ENCODE peak calls at places on chromosomes 7 and 10, in nine cellular contexts. G is heart left ventricle, C is tibial nerve, Z is IMR-90, X is stomach, H is adrenal gland, T is A549, V is Peyer's patch, S is body of pancreas. Q is an unnamed sample.

GRCh38 chr10:111360260-111360925 is 283.6 kb downstream of the ADRA2A start:
- DNase-seq in C (no peak), X (peak), Z (no peak), H (peak), S (peak), T (no peak), G (no peak), V (no peak), Q (peak)

GRCh38 chr10:81027223-81027622 is 489.5 kb downstream of the SH2D4B start:
- DNase-seq in H (no peak), V (no peak), C (no peak), X (no peak), S (no peak), T (no peak), G (no peak), Z (no peak), Q (no peak)

GRCh38 chr10:132374176-132374575 is 22.8 kb upstream of the PWWP2B start:
- DNase-seq in S (no peak), G (no peak), Z (no peak), V (peak), H (no peak), C (no peak), X (no peak), T (no peak), Q (no peak)

GRCh38 chr10:30413996-30414576 is 19.9 kb upstream of the MAP3K8 start:
- DNase-seq in X (no peak), S (peak), G (no peak), T (peak), Z (peak), V (no peak), C (no peak), H (peak), Q (peak)

GRCh38 chr7:44101966-44102845 is 1.9 kb upstream of the AEBP1 start:
- DNase-seq in Z (peak), S (no peak), G (peak), H (no peak), V (no peak), X (no peak), C (peak), T (no peak), Q (no peak)

GRCh38 chr10:49289480-49289879 is 9.5 kb upstream of the C10orf71 start:
- DNase-seq in S (no peak), Z (no peak), T (no peak), V (no peak), G (no peak), H (no peak), X (no peak), C (no peak), Q (peak)

GRCh38 chr10:125014984-125015944 is 73.3 kb downstream of the ZRANB1 start:
- DNase-seq in V (no peak), X (no peak), T (no peak), S (peak), H (no peak), Z (no peak), C (no peak), G (peak), Q (no peak)

GRCh38 chr7:70738080-70738479 is 393.9 kb upstream of the GALNT17 start:
- DNase-seq in C (no peak), X (peak), G (no peak), Z (peak), H (peak), T (peak), S (no peak), V (no peak), Q (no peak)

GRCh38 chr7:129347330-129347729 is 86.9 kb upstream of the STRIP2 start:
- DNase-seq in H (no peak), Z (no peak), S (no peak), X (no peak), C (no peak), G (no peak), T (no peak), V (no peak), Q (no peak)

GRCh38 chr7:102463841-102464576 is 654 bp downstream of the ALKBH4 start:
- DNase-seq in S (no peak), Z (no peak), X (no peak), C (no peak), V (no peak), H (no peak), G (no peak), T (no peak), Q (no peak)

GRCh38 chr7:50304911-50305621 is 550 bp downstream of the IKZF1 start:
- DNase-seq in H (no peak), Z (no peak), V (no peak), X (no peak), G (no peak), T (no peak), S (peak), C (no peak), Q (no peak)

GRCh38 chr10:132229096-132229495 is 42.3 kb downstream of the DPYSL4 start:
- DNase-seq in X (no peak), T (no peak), H (no peak), V (no peak), S (no peak), C (no peak), Z (no peak), G (no peak), Q (no peak)

GRCh38 chr7:1028044-1028770 is 16.1 kb upstream of the GPR146 start:
- DNase-seq in G (peak), X (peak), C (peak), S (peak), Z (peak), T (peak), V (peak), H (peak), Q (peak)

GRCh38 chr10:91779011-91779605 is 19.1 kb upstream of the TNKS2 start:
- DNase-seq in Z (no peak), X (no peak), S (no peak), H (no peak), G (no peak), V (no peak), T (no peak), C (no peak), Q (no peak)

GRCh38 chr10:61635946-61636345 is 26.8 kb upstream of the CABCOCO1 start:
- DNase-seq in T (no peak), C (no peak), V (no peak), G (no peak), X (no peak), S (no peak), Z (peak), H (no peak), Q (no peak)

GRCh38 chr7:127907638-127908040 is 123.6 kb downstream of the LRRC4 start:
- DNase-seq in T (no peak), H (no peak), G (no peak), S (no peak), C (no peak), X (no peak), V (no peak), Z (peak), Q (no peak)

GRCh38 chr10:126242352-126243260 is 145.7 kb downstream of the ADAM12 start:
- DNase-seq in V (no peak), S (peak), Z (peak), C (no peak), G (peak), H (no peak), T (no peak), X (no peak), Q (no peak)

GRCh38 chr10:22174442-22174841 is 43.4 kb downstream of the EBLN1 start:
- DNase-seq in V (no peak), H (no peak), S (no peak), X (no peak), T (no peak), G (no peak), C (no peak), Z (no peak), Q (no peak)

GRCh38 chr10:71268247-71268691 is 50.8 kb upstream of the SLC29A3 start:
- DNase-seq in T (peak), H (peak), G (peak), X (no peak), V (no peak), S (no peak), C (no peak), Z (peak), Q (no peak)

GRCh38 chr7:45146531-45147379 is 10.8 kb upstream of the RAMP3 start:
- DNase-seq in C (no peak), S (no peak), V (no peak), H (peak), X (no peak), T (no peak), Z (no peak), G (no peak), Q (no peak)
- TF ChIP-seq CTCF in C (no peak), S (no peak), V (no peak), H (no peak), X (no peak), T (no peak), Z (no peak), G (no peak), Q (no peak)

GRCh38 chr10:5184987-5185386 is at the start of gene AKR1C8:
- DNase-seq in G (no peak), H (no peak), X (no peak), C (no peak), Z (no peak), V (no peak), S (no peak), T (no peak), Q (no peak)
- TF ChIP-seq POLR2A in G (no peak), H (no peak), X (no peak), C (no peak), Z (no peak), V (no peak), S (no peak), T (no peak), Q (no peak)

DNA sequence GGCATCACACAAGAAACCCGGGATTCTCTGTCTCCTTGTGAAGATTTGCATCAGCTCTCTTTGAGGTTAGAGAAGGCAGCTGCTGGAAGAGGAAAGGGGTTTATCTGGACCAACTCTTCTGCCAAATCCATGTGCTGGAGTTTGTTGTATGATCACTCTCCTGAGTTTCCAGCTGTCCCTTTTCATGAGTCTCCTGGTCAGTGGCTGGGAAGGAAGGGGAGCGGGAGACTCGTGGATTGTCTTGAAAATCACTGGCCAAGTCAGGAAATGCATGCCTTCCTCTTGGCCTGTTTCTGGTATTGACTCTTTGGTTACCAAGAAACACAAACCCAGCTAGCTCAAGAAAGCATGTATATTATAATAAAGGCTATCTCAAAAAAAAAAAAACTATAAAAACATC is 38.8 kb downstream of the TACR2 start:
- DNase-seq in C (no peak), S (no peak), H (no peak), T (no peak), G (no peak), V (no peak), Z (no peak), X (no peak), Q (no peak)
- H3K4me3 ChIP-seq in C (no peak), S (no peak), H (no peak), T (no peak), G (no peak), V (no peak), Z (no peak), X (no peak), Q (no peak)

DNA sequence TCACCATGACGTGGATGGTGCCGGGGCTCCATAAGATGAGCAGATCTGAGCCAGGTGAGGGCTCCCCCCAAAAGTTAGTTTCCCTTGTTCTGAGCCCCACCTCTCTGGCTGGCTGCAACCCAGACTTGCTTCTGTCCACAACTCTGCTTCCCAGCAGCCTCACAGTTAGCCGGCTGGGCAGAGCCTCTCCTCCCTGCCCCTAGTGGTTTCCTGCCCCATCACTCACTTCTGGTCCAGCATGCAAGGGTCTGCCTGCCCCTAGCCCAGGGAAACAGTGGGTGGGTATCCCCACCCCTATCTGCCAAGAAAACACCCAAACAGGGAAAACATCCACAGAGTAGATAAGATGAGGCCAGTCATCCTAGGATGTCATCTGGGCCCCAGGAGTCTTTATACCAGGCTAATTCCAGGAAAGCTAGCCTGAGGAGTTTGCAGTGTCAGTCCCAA is 342.0 kb downstream of the GRID1 start:
- DNase-seq in V (no peak), G (peak), Z (no peak), S (no peak), T (no peak), H (no peak), C (no peak), X (no peak), Q (no peak)
- TF ChIP-seq CTCF in V (no peak), G (peak), Z (no peak), S (no peak), T (no peak), H (no peak), C (no peak), X (no peak), Q (no peak)

DNA sequence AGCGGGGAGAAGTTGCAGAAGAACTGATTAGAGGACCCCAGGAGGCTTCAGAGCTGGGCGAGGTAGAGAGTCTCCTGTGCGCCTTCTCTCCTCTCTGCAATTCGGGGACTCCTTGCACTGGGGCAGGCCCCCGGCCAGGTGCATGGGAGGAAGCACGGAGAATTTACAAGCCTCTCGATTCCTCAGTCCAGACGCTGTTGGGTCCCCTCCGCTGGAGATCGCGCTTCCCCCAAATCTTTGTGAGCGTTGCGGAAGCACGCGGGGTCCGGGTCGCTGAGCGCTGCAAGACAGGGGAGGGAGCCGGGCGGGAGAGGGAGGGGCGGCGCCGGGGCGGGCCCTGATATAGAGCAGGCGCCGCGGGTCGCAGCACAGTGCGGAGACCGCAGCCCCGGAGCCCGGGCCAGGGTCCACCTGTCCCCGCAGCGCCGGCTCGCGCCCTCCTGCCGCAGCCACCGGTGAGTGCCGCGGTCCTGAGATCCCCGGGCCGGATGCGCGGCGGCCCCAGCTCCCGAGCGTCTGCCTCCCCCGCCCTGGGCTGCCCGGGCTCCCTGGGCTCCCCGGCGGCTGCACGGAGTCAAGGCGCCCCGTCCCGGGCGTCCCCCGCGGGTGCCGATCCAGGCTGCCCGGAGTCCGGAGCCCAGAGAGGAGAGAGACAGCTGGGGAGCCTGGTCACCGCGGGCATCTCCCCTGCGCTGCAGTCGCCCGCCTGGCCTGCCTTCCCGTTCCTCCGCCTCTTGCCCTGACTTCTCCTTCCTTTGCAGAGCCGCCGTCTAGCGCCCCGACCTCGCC is at the start of gene PLAU:
- DNase-seq in S (peak), Z (peak), T (no peak), V (peak), H (no peak), G (peak), C (no peak), X (peak), Q (no peak)
- TF ChIP-seq POLR2A in S (peak), Z (peak), T (peak), V (no peak), H (no peak), G (peak), C (no peak), X (no peak), Q (peak)

DNA sequence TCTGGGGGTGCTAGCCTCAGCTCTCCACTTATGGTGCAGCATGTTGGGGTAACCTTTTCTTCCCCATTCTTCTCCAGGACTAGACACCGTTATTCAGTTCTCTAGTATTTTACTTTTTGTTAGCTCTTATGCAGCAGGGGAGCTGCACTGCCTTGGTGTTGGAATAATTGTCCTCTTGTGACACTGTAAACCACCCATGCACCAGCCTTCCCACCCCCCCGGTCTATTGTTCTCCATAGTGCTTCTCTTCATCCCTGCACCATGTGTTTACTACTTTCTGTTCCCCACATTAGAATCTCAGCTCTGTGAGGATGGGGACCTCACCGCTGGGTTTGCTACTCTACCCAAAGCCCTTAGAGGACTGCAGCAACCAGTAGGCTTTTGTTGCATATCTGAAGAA is 230.7 kb downstream of the RPS24 start:
- DNase-seq in T (no peak), V (no peak), X (no peak), Z (no peak), C (no peak), S (no peak), G (no peak), H (no peak), Q (no peak)
- H3K4me3 ChIP-seq in T (no peak), V (no peak), X (no peak), Z (no peak), C (no peak), S (no peak), G (no peak), H (no peak), Q (no peak)

DNA sequence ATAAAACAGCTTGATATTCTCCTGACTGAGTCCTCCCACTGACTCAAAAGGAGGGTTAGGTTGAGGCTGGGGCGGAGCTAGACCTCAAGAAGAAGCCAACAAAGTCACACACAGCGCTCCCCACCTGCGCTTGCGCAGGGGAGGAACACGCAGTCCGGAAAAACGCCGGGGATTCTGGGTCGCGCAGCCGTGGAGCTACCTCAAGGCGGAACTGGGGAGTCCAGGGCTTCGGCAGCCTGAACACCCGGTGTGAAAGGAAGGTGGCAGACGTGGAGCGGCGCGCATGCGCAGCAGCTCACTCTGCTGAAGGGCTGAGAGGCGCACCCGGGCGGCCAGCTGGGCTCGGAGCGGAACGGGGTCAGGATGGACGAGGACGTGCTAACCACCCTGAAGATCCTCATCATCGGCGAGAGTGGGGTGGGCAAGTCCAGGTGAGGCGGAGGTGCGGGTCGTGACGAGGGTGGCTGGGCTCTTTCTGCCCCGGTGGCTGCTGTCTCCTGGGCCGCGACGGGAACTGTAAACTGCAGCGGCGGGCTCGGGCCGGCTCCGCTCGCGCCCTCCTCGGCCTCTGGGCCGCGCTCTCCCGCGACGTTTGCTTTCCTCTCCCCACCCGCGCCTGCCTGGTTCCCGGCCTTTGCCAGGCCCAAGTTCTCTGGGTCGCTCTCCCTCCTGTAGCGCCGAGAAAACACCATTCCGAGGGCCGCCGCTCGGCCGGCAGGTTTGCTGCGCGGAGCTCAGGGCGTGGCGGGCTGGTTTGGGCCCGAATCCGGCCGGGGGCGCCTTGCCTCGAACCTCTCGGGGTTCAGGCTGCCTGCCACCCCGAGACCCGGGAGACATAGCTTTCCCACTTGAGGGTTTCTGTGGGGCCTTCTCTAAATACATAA is at the start of gene RAB18:
- DNase-seq in S (peak), T (peak), X (peak), G (peak), Z (peak), C (peak), V (peak), H (peak), Q (peak)
- TF ChIP-seq CTCF in S (no peak), T (no peak), X (no peak), G (no peak), Z (no peak), C (peak), V (peak), H (no peak), Q (no peak)

DNA sequence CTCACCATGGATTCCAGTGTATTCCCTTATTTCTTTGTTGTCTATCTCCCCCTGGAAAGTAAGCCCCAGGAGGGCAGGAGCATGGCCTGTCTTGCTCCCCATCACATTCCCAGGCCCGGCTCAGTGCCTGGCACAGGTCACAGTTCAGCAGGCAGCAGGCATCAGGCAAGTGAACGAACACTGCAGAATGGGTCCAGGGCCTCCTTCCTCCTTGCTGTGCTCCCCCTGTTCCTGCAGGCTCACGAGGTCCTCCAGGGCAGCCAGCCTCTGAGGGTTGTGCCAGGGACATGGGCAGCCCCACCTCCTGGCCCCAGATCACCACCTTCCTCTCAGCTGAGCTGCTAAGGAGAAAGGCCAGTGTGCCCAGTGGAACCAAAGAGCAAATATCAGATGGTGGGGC is 41.8 kb downstream of the PDLIM1 start:
- DNase-seq in T (no peak), H (no peak), G (peak), X (no peak), C (no peak), V (no peak), S (no peak), Z (no peak), Q (peak)
- TF ChIP-seq POLR2A in T (no peak), H (no peak), G (no peak), X (no peak), C (no peak), V (no peak), S (no peak), Z (no peak), Q (no peak)

Q was measured in gastrocnemius medialis.